ENCODE peak calls at places on chromosomes 5 and 9, in nine cellular contexts. One of them, this sample, is unnamed.

GRCh38 chr5:73763300-73764032 is 137.5 kb downstream of the ARHGEF28 start:
- DNase-seq in activated T-cell treated with anti-CD3 and anti-CD28 coated beads for 48 hours: no peak
- DNase-seq in HT-29: no peak
- DNase-seq in smooth muscle cell of the brain vasculature: no peak
- DNase-seq in activated naive CD4-positive, alpha-beta T cell treated with anti-CD3 and anti-CD28 coated beads, Interleukin-2, amount 50 U/mL, for 16 hours: no peak
- DNase-seq in Kasumi-1: no peak
- DNase-seq in mesendoderm: no peak
- DNase-seq in fibroblast of villous mesenchyme: peak; percentile 43
- DNase-seq in heart right ventricle: no peak
- DNase-seq in this sample: peak; percentile 13

GRCh38 chr5:120463991-120464626 is at the start of gene PRR16:
- DNase-seq in activated T-cell treated with anti-CD3 and anti-CD28 coated beads for 48 hours: no peak
- DNase-seq in HT-29: no peak
- DNase-seq in smooth muscle cell of the brain vasculature: no peak
- DNase-seq in activated naive CD4-positive, alpha-beta T cell treated with anti-CD3 and anti-CD28 coated beads, Interleukin-2, amount 50 U/mL, for 16 hours: peak; percentile 9
- DNase-seq in Kasumi-1: peak; percentile 33
- DNase-seq in mesendoderm: peak; percentile 80
- DNase-seq in fibroblast of villous mesenchyme: peak; percentile 71
- DNase-seq in heart right ventricle: peak; percentile 35
- DNase-seq in this sample: no peak

GRCh38 chr5:84281383-84281782 is 103.3 kb downstream of the EDIL3 start:
- DNase-seq in activated T-cell treated with anti-CD3 and anti-CD28 coated beads for 48 hours: no peak
- DNase-seq in HT-29: no peak
- DNase-seq in smooth muscle cell of the brain vasculature: no peak
- DNase-seq in activated naive CD4-positive, alpha-beta T cell treated with anti-CD3 and anti-CD28 coated beads, Interleukin-2, amount 50 U/mL, for 16 hours: no peak
- DNase-seq in Kasumi-1: no peak
- DNase-seq in mesendoderm: no peak
- DNase-seq in fibroblast of villous mesenchyme: no peak
- DNase-seq in heart right ventricle: no peak
- DNase-seq in this sample: no peak

GRCh38 chr9:81522721-81523551 is 166.4 kb downstream of the TLE1 start:
- DNase-seq in activated T-cell treated with anti-CD3 and anti-CD28 coated beads for 48 hours: no peak
- DNase-seq in HT-29: peak; percentile 81
- DNase-seq in smooth muscle cell of the brain vasculature: no peak
- DNase-seq in activated naive CD4-positive, alpha-beta T cell treated with anti-CD3 and anti-CD28 coated beads, Interleukin-2, amount 50 U/mL, for 16 hours: no peak
- DNase-seq in Kasumi-1: peak; percentile 70
- DNase-seq in mesendoderm: peak; percentile 76
- DNase-seq in fibroblast of villous mesenchyme: peak; percentile 79
- DNase-seq in heart right ventricle: peak; percentile 23
- DNase-seq in this sample: peak; percentile 35

GRCh38 chr5:139877129-139877597 is 81.6 kb downstream of the PSD2 start:
- DNase-seq in activated T-cell treated with anti-CD3 and anti-CD28 coated beads for 48 hours: no peak
- DNase-seq in HT-29: peak; percentile 23
- DNase-seq in smooth muscle cell of the brain vasculature: no peak
- DNase-seq in activated naive CD4-positive, alpha-beta T cell treated with anti-CD3 and anti-CD28 coated beads, Interleukin-2, amount 50 U/mL, for 16 hours: no peak
- DNase-seq in Kasumi-1: no peak
- DNase-seq in mesendoderm: no peak
- DNase-seq in fibroblast of villous mesenchyme: no peak
- DNase-seq in heart right ventricle: no peak
- DNase-seq in this sample: no peak

GRCh38 chr5:170533383-170533782 is 29.6 kb downstream of the KCNIP1 start:
- DNase-seq in activated T-cell treated with anti-CD3 and anti-CD28 coated beads for 48 hours: no peak
- DNase-seq in HT-29: no peak
- DNase-seq in smooth muscle cell of the brain vasculature: no peak
- DNase-seq in activated naive CD4-positive, alpha-beta T cell treated with anti-CD3 and anti-CD28 coated beads, Interleukin-2, amount 50 U/mL, for 16 hours: no peak
- DNase-seq in Kasumi-1: no peak
- DNase-seq in mesendoderm: no peak
- DNase-seq in fibroblast of villous mesenchyme: no peak
- DNase-seq in heart right ventricle: no peak
- DNase-seq in this sample: no peak

GRCh38 chr5:123754167-123754840 is 242.3 kb downstream of the CSNK1G3 start:
- DNase-seq in activated T-cell treated with anti-CD3 and anti-CD28 coated beads for 48 hours: no peak
- DNase-seq in HT-29: no peak
- DNase-seq in smooth muscle cell of the brain vasculature: no peak
- DNase-seq in activated naive CD4-positive, alpha-beta T cell treated with anti-CD3 and anti-CD28 coated beads, Interleukin-2, amount 50 U/mL, for 16 hours: no peak
- DNase-seq in Kasumi-1: no peak
- DNase-seq in mesendoderm: no peak
- DNase-seq in fibroblast of villous mesenchyme: no peak
- DNase-seq in heart right ventricle: no peak
- DNase-seq in this sample: no peak

GRCh38 chr5:176812269-176813259 is 2.2 kb downstream of the UNC5A start:
- DNase-seq in activated T-cell treated with anti-CD3 and anti-CD28 coated beads for 48 hours: no peak
- DNase-seq in HT-29: peak; percentile 50
- DNase-seq in smooth muscle cell of the brain vasculature: no peak
- DNase-seq in activated naive CD4-positive, alpha-beta T cell treated with anti-CD3 and anti-CD28 coated beads, Interleukin-2, amount 50 U/mL, for 16 hours: no peak
- DNase-seq in Kasumi-1: peak; percentile 31
- DNase-seq in mesendoderm: peak; percentile 45
- DNase-seq in fibroblast of villous mesenchyme: peak; percentile 25
- DNase-seq in heart right ventricle: no peak
- DNase-seq in this sample: no peak

GRCh38 chr5:146051678-146052077 is 53.7 kb downstream of the PLAC8L1 start:
- DNase-seq in activated T-cell treated with anti-CD3 and anti-CD28 coated beads for 48 hours: no peak
- DNase-seq in HT-29: no peak
- DNase-seq in smooth muscle cell of the brain vasculature: no peak
- DNase-seq in activated naive CD4-positive, alpha-beta T cell treated with anti-CD3 and anti-CD28 coated beads, Interleukin-2, amount 50 U/mL, for 16 hours: no peak
- DNase-seq in Kasumi-1: no peak
- DNase-seq in mesendoderm: peak; percentile 29
- DNase-seq in fibroblast of villous mesenchyme: no peak
- DNase-seq in heart right ventricle: no peak
- DNase-seq in this sample: peak; percentile 24

GRCh38 chr9:113998529-113999255 is 79.4 kb downstream of the AMBP start:
- DNase-seq in activated T-cell treated with anti-CD3 and anti-CD28 coated beads for 48 hours: no peak
- DNase-seq in HT-29: peak; percentile 35
- DNase-seq in smooth muscle cell of the brain vasculature: no peak
- DNase-seq in activated naive CD4-positive, alpha-beta T cell treated with anti-CD3 and anti-CD28 coated beads, Interleukin-2, amount 50 U/mL, for 16 hours: no peak
- DNase-seq in Kasumi-1: peak; percentile 2
- DNase-seq in mesendoderm: peak; percentile 12
- DNase-seq in fibroblast of villous mesenchyme: no peak
- DNase-seq in heart right ventricle: peak; percentile 4
- DNase-seq in this sample: no peak

GRCh38 chr5:1174122-1174936 is 27.1 kb upstream of the SLC6A19 start:
- DNase-seq in activated T-cell treated with anti-CD3 and anti-CD28 coated beads for 48 hours: peak; percentile 52
- DNase-seq in HT-29: peak; percentile 94
- DNase-seq in smooth muscle cell of the brain vasculature: no peak
- DNase-seq in activated naive CD4-positive, alpha-beta T cell treated with anti-CD3 and anti-CD28 coated beads, Interleukin-2, amount 50 U/mL, for 16 hours: peak; percentile 40
- DNase-seq in Kasumi-1: peak; percentile 36
- DNase-seq in mesendoderm: peak; percentile 81
- DNase-seq in fibroblast of villous mesenchyme: peak; percentile 88
- DNase-seq in heart right ventricle: peak; percentile 61
- DNase-seq in this sample: peak; percentile 27

GRCh38 chr5:180688326-180689070 is 39.1 kb upstream of the FLT4 start:
- DNase-seq in activated T-cell treated with anti-CD3 and anti-CD28 coated beads for 48 hours: no peak
- DNase-seq in HT-29: no peak
- DNase-seq in smooth muscle cell of the brain vasculature: no peak
- DNase-seq in activated naive CD4-positive, alpha-beta T cell treated with anti-CD3 and anti-CD28 coated beads, Interleukin-2, amount 50 U/mL, for 16 hours: no peak
- DNase-seq in Kasumi-1: no peak
- DNase-seq in mesendoderm: no peak
- DNase-seq in fibroblast of villous mesenchyme: no peak
- DNase-seq in heart right ventricle: no peak
- DNase-seq in this sample: no peak

GRCh38 chr9:80522465-80522864 is 950.7 kb downstream of the TLE4 start:
- DNase-seq in activated T-cell treated with anti-CD3 and anti-CD28 coated beads for 48 hours: no peak
- DNase-seq in HT-29: no peak
- DNase-seq in smooth muscle cell of the brain vasculature: no peak
- DNase-seq in activated naive CD4-positive, alpha-beta T cell treated with anti-CD3 and anti-CD28 coated beads, Interleukin-2, amount 50 U/mL, for 16 hours: no peak
- DNase-seq in Kasumi-1: no peak
- DNase-seq in mesendoderm: no peak
- DNase-seq in fibroblast of villous mesenchyme: no peak
- DNase-seq in heart right ventricle: no peak
- DNase-seq in this sample: no peak

GRCh38 chr5:150218693-150219035 is 28.8 kb downstream of the SLC6A7 start:
- DNase-seq in activated T-cell treated with anti-CD3 and anti-CD28 coated beads for 48 hours: no peak
- DNase-seq in HT-29: no peak
- DNase-seq in smooth muscle cell of the brain vasculature: no peak
- DNase-seq in activated naive CD4-positive, alpha-beta T cell treated with anti-CD3 and anti-CD28 coated beads, Interleukin-2, amount 50 U/mL, for 16 hours: no peak
- DNase-seq in Kasumi-1: no peak
- DNase-seq in mesendoderm: no peak
- DNase-seq in fibroblast of villous mesenchyme: no peak
- DNase-seq in heart right ventricle: no peak
- DNase-seq in this sample: no peak

GRCh38 chr5:61933787-61934626 is 372.0 kb upstream of the KIF2A start:
- DNase-seq in activated T-cell treated with anti-CD3 and anti-CD28 coated beads for 48 hours: peak; percentile 6
- DNase-seq in HT-29: peak; percentile 73
- DNase-seq in smooth muscle cell of the brain vasculature: peak; percentile 3
- DNase-seq in activated naive CD4-positive, alpha-beta T cell treated with anti-CD3 and anti-CD28 coated beads, Interleukin-2, amount 50 U/mL, for 16 hours: no peak
- DNase-seq in Kasumi-1: peak; percentile 64
- DNase-seq in mesendoderm: peak; percentile 70
- DNase-seq in fibroblast of villous mesenchyme: peak; percentile 67
- DNase-seq in heart right ventricle: peak; percentile 8
- DNase-seq in this sample: no peak

GRCh38 chr5:104540448-104540847 is 977.9 kb upstream of the NUDT12 start:
- DNase-seq in activated T-cell treated with anti-CD3 and anti-CD28 coated beads for 48 hours: no peak
- DNase-seq in HT-29: peak; percentile 59
- DNase-seq in smooth muscle cell of the brain vasculature: peak; percentile 50
- DNase-seq in activated naive CD4-positive, alpha-beta T cell treated with anti-CD3 and anti-CD28 coated beads, Interleukin-2, amount 50 U/mL, for 16 hours: no peak
- DNase-seq in Kasumi-1: no peak
- DNase-seq in mesendoderm: no peak
- DNase-seq in fibroblast of villous mesenchyme: peak; percentile 69
- DNase-seq in heart right ventricle: no peak
- DNase-seq in this sample: no peak

GRCh38 chr5:68187268-68188055 is 28.1 kb upstream of the PIK3R1 start:
- DNase-seq in activated T-cell treated with anti-CD3 and anti-CD28 coated beads for 48 hours: no peak
- DNase-seq in HT-29: no peak
- DNase-seq in smooth muscle cell of the brain vasculature: no peak
- DNase-seq in activated naive CD4-positive, alpha-beta T cell treated with anti-CD3 and anti-CD28 coated beads, Interleukin-2, amount 50 U/mL, for 16 hours: no peak
- DNase-seq in Kasumi-1: no peak
- DNase-seq in mesendoderm: peak; percentile 58
- DNase-seq in fibroblast of villous mesenchyme: peak; percentile 46
- DNase-seq in heart right ventricle: peak; percentile 7
- DNase-seq in this sample: no peak

GRCh38 chr5:115387816-115388215 is 91.4 kb upstream of the CCDC112 start:
- DNase-seq in activated T-cell treated with anti-CD3 and anti-CD28 coated beads for 48 hours: no peak
- DNase-seq in HT-29: no peak
- DNase-seq in smooth muscle cell of the brain vasculature: no peak
- DNase-seq in activated naive CD4-positive, alpha-beta T cell treated with anti-CD3 and anti-CD28 coated beads, Interleukin-2, amount 50 U/mL, for 16 hours: no peak
- DNase-seq in Kasumi-1: no peak
- DNase-seq in mesendoderm: no peak
- DNase-seq in fibroblast of villous mesenchyme: no peak
- DNase-seq in heart right ventricle: no peak
- DNase-seq in this sample: no peak

GRCh38 chr5:106601605-106602004 is 1069.1 kb downstream of the EFNA5 start:
- DNase-seq in activated T-cell treated with anti-CD3 and anti-CD28 coated beads for 48 hours: no peak
- DNase-seq in HT-29: peak; percentile 28
- DNase-seq in smooth muscle cell of the brain vasculature: no peak
- DNase-seq in activated naive CD4-positive, alpha-beta T cell treated with anti-CD3 and anti-CD28 coated beads, Interleukin-2, amount 50 U/mL, for 16 hours: no peak
- DNase-seq in Kasumi-1: no peak
- DNase-seq in mesendoderm: peak; percentile 11
- DNase-seq in fibroblast of villous mesenchyme: peak; percentile 24
- DNase-seq in heart right ventricle: no peak
- DNase-seq in this sample: no peak

GRCh38 chr9:136947955-136948510 is 3.0 kb downstream of the C8G start:
- DNase-seq in activated T-cell treated with anti-CD3 and anti-CD28 coated beads for 48 hours: no peak
- DNase-seq in HT-29: peak; percentile 57
- DNase-seq in smooth muscle cell of the brain vasculature: no peak
- DNase-seq in activated naive CD4-positive, alpha-beta T cell treated with anti-CD3 and anti-CD28 coated beads, Interleukin-2, amount 50 U/mL, for 16 hours: no peak
- DNase-seq in Kasumi-1: no peak
- DNase-seq in mesendoderm: peak; percentile 69
- DNase-seq in fibroblast of villous mesenchyme: peak; percentile 50
- DNase-seq in heart right ventricle: peak; percentile 67
- DNase-seq in this sample: peak; percentile 17

GRCh38 chr9:69131682-69132081 is 42.4 kb upstream of the TJP2 start:
- DNase-seq in activated T-cell treated with anti-CD3 and anti-CD28 coated beads for 48 hours: no peak
- DNase-seq in HT-29: no peak
- DNase-seq in smooth muscle cell of the brain vasculature: no peak
- DNase-seq in activated naive CD4-positive, alpha-beta T cell treated with anti-CD3 and anti-CD28 coated beads, Interleukin-2, amount 50 U/mL, for 16 hours: no peak
- DNase-seq in Kasumi-1: no peak
- DNase-seq in mesendoderm: no peak
- DNase-seq in fibroblast of villous mesenchyme: peak; percentile 97
- DNase-seq in heart right ventricle: peak; percentile 3
- DNase-seq in this sample: peak; percentile 84

GRCh38 chr5:33457124-33457523 is 16.4 kb downstream of the TARS1 start:
- DNase-seq in activated T-cell treated with anti-CD3 and anti-CD28 coated beads for 48 hours: no peak
- DNase-seq in HT-29: no peak
- DNase-seq in smooth muscle cell of the brain vasculature: no peak
- DNase-seq in activated naive CD4-positive, alpha-beta T cell treated with anti-CD3 and anti-CD28 coated beads, Interleukin-2, amount 50 U/mL, for 16 hours: no peak
- DNase-seq in Kasumi-1: no peak
- DNase-seq in mesendoderm: no peak
- DNase-seq in fibroblast of villous mesenchyme: peak; percentile 69
- DNase-seq in heart right ventricle: no peak
- DNase-seq in this sample: no peak

GRCh38 chr9:127161081-127161621 is 38.7 kb upstream of the ANGPTL2 start:
- DNase-seq in activated T-cell treated with anti-CD3 and anti-CD28 coated beads for 48 hours: no peak
- DNase-seq in HT-29: no peak
- DNase-seq in smooth muscle cell of the brain vasculature: no peak
- DNase-seq in activated naive CD4-positive, alpha-beta T cell treated with anti-CD3 and anti-CD28 coated beads, Interleukin-2, amount 50 U/mL, for 16 hours: no peak
- DNase-seq in Kasumi-1: no peak
- DNase-seq in mesendoderm: no peak
- DNase-seq in fibroblast of villous mesenchyme: no peak
- DNase-seq in heart right ventricle: no peak
- DNase-seq in this sample: no peak

This sample was measured in AG09309.